ENCODE peak calls at places on chromosomes 6 and 20, in four cellular contexts. One of them, this sample, is unnamed.

GRCh38 chr20:8078528-8078914 is 53.5 kb upstream of the PLCB1 start:
- DNase-seq in mucosa of gallbladder: no peak
- DNase-seq in MV-4-11: no peak
- DNase-seq in fibroblast of the conjunctiva: no peak
- DNase-seq in this sample: no peak

GRCh38 chr6:170442596-170442995 is 110.5 kb downstream of the PSMB1 start:
- DNase-seq in mucosa of gallbladder: no peak
- DNase-seq in MV-4-11: no peak
- DNase-seq in fibroblast of the conjunctiva: no peak
- DNase-seq in this sample: no peak

GRCh38 chr6:134873500-134874388 is 76.2 kb downstream of the ALDH8A1 start:
- DNase-seq in mucosa of gallbladder: no peak
- DNase-seq in MV-4-11: no peak
- DNase-seq in fibroblast of the conjunctiva: no peak
- DNase-seq in this sample: no peak

GRCh38 chr6:36839819-36840379 is 655 bp upstream of the CPNE5 start:
- DNase-seq in mucosa of gallbladder: no peak
- DNase-seq in MV-4-11: no peak
- DNase-seq in fibroblast of the conjunctiva: no peak
- DNase-seq in this sample: peak

GRCh38 chr6:110404602-110405001 is 10.8 kb downstream of the DDO start:
- DNase-seq in mucosa of gallbladder: no peak
- DNase-seq in MV-4-11: peak
- DNase-seq in fibroblast of the conjunctiva: no peak
- DNase-seq in this sample: no peak

GRCh38 chr20:45407067-45407745 is 883 bp upstream of the DBNDD2 start:
- DNase-seq in mucosa of gallbladder: peak
- DNase-seq in MV-4-11: no peak
- DNase-seq in fibroblast of the conjunctiva: no peak
- DNase-seq in this sample: peak

GRCh38 chr6:140134224-140134623 is 759.8 kb upstream of the CITED2 start:
- DNase-seq in mucosa of gallbladder: peak
- DNase-seq in MV-4-11: no peak
- DNase-seq in fibroblast of the conjunctiva: no peak
- DNase-seq in this sample: no peak

GRCh38 chr6:109091314-109092009 is 3.2 kb downstream of the SESN1 start:
- DNase-seq in mucosa of gallbladder: no peak
- DNase-seq in MV-4-11: no peak
- DNase-seq in fibroblast of the conjunctiva: no peak
- DNase-seq in this sample: no peak

GRCh38 chr20:61448396-61448795 is 196.3 kb downstream of the CDH4 start:
- DNase-seq in mucosa of gallbladder: no peak
- DNase-seq in MV-4-11: no peak
- DNase-seq in fibroblast of the conjunctiva: no peak
- DNase-seq in this sample: no peak

GRCh38 chr20:13141541-13141940 is 79.5 kb upstream of the ISM1 start:
- DNase-seq in mucosa of gallbladder: peak
- DNase-seq in MV-4-11: no peak
- DNase-seq in fibroblast of the conjunctiva: peak
- DNase-seq in this sample: no peak

GRCh38 chr20:19757487-19757972 is 528 bp upstream of the RIN2 start:
- DNase-seq in mucosa of gallbladder: peak
- DNase-seq in MV-4-11: no peak
- DNase-seq in fibroblast of the conjunctiva: peak
- DNase-seq in this sample: peak

GRCh38 chr6:2961971-2962370 is 9.4 kb downstream of the SERPINB6 start:
- DNase-seq in mucosa of gallbladder: peak
- DNase-seq in MV-4-11: no peak
- DNase-seq in fibroblast of the conjunctiva: no peak
- DNase-seq in this sample: no peak

GRCh38 chr6:51830666-51831065 is 256.7 kb downstream of the PKHD1 start:
- DNase-seq in mucosa of gallbladder: no peak
- DNase-seq in MV-4-11: no peak
- DNase-seq in fibroblast of the conjunctiva: no peak
- DNase-seq in this sample: no peak

GRCh38 chr20:36266189-36266588 is 29.9 kb downstream of the AAR2 start:
- DNase-seq in mucosa of gallbladder: no peak
- DNase-seq in MV-4-11: no peak
- DNase-seq in fibroblast of the conjunctiva: no peak
- DNase-seq in this sample: no peak

GRCh38 chr20:33789109-33789857 is 21.9 kb upstream of the CHMP4B start:
- DNase-seq in mucosa of gallbladder: peak
- DNase-seq in MV-4-11: no peak
- DNase-seq in fibroblast of the conjunctiva: peak
- DNase-seq in this sample: peak

GRCh38 chr6:4412488-4412887 is 277.1 kb upstream of the ECI2 start:
- DNase-seq in mucosa of gallbladder: no peak
- DNase-seq in MV-4-11: no peak
- DNase-seq in fibroblast of the conjunctiva: no peak
- DNase-seq in this sample: no peak

GRCh38 chr6:28525496-28526039 is at the start of gene GPX5:
- DNase-seq in mucosa of gallbladder: no peak
- DNase-seq in MV-4-11: peak
- DNase-seq in fibroblast of the conjunctiva: no peak
- DNase-seq in this sample: no peak

GRCh38 chr6:31547727-31548422 is 467 bp downstream of the NFKBIL1 start:
- DNase-seq in mucosa of gallbladder: no peak
- DNase-seq in MV-4-11: no peak
- DNase-seq in fibroblast of the conjunctiva: no peak
- DNase-seq in this sample: no peak

GRCh38 chr6:134289204-134289575 is 28.7 kb downstream of the SGK1 start:
- DNase-seq in mucosa of gallbladder: no peak
- DNase-seq in MV-4-11: no peak
- DNase-seq in fibroblast of the conjunctiva: no peak
- DNase-seq in this sample: no peak